ENCODE peak calls at places on chromosome 7, in four cellular contexts. D is GM13976, B is neural crest cell, V is epithelial cell of proximal tubule. L is an unnamed sample.
A peak's percentile ranks its signal among the peaks of the same experiment; 100 is the strongest.

GRCh38 chr7:67696124-67696523 is 699.5 kb downstream of the TYW1 start:
- DNase-seq in D (no peak), B (no peak), V (no peak), L (no peak)

GRCh38 chr7:42566981-42567510 is 330.0 kb upstream of the GLI3 start:
- DNase-seq in D (no peak), B (no peak), V (no peak), L (no peak)

GRCh38 chr7:45482451-45482850 is 91.7 kb upstream of the ADCY1 start:
- DNase-seq in D (no peak), B (no peak), V (no peak), L (no peak)

GRCh38 chr7:50866343-50867047 is 83.8 kb upstream of the GRB10 start:
- DNase-seq in D (no peak), B (no peak), V (no peak), L (no peak)

GRCh38 chr7:48042216-48042615 is 6.9 kb downstream of the C7orf57 start:
- DNase-seq in D (no peak), B (no peak), V (no peak), L (no peak)

GRCh38 chr7:149685455-149685854 is 87.9 kb downstream of the ZNF467 start:
- DNase-seq in D (no peak), B (no peak), V (no peak), L (no peak)

GRCh38 chr7:151808296-151809155 is 68.4 kb downstream of the PRKAG2 start:
- DNase-seq in D (no peak), B (no peak), V (peak; percentile 35), L (no peak)

GRCh38 chr7:132882714-132883428 is 199.0 kb downstream of the CHCHD3 start:
- DNase-seq in D (no peak), B (no peak), V (no peak), L (peak; percentile 25)

GRCh38 chr7:157762824-157763223 is 426.0 kb downstream of the DNAJB6 start:
- DNase-seq in D (no peak), B (no peak), V (no peak), L (no peak)

GRCh38 chr7:135374736-135375135 is 135.2 kb downstream of the CNOT4 start:
- DNase-seq in D (no peak), B (no peak), V (no peak), L (no peak)

GRCh38 chr7:30422922-30423321 is 55.7 kb downstream of the NOD1 start:
- DNase-seq in D (peak; percentile 7), B (no peak), V (no peak), L (no peak)

GRCh38 chr7:130086938-130087337 is 16.6 kb downstream of the KLHDC10 start:
- DNase-seq in D (no peak), B (no peak), V (no peak), L (no peak)

GRCh38 chr7:106793015-106793651 is 71.9 kb upstream of the PIK3CG start:
- DNase-seq in D (peak; percentile 44), B (peak; percentile 4), V (no peak), L (peak; percentile 45)

GRCh38 chr7:155405399-155406318 is 52.3 kb upstream of the EN2 start:
- DNase-seq in D (no peak), B (no peak), V (no peak), L (no peak)

GRCh38 chr7:90520484-90520883 is 51.0 kb downstream of the PTTG1IP2 start:
- DNase-seq in D (no peak), B (no peak), V (no peak), L (no peak)

GRCh38 chr7:148883233-148884048 is 650 bp downstream of the EZH2 start:
- DNase-seq in D (peak; percentile 63), B (peak; percentile 51), V (no peak), L (peak; percentile 71)

GRCh38 chr7:41698726-41699125 is 4.2 kb downstream of the INHBA start:
- DNase-seq in D (no peak), B (no peak), V (no peak), L (no peak)

GRCh38 chr7:46208635-46209525 is 287.8 kb upstream of the IGFBP3 start:
- DNase-seq in D (no peak), B (no peak), V (no peak), L (no peak)